ENCODE peak calls at places on chromosomes 12 and 14, in seven cellular contexts. One of them, this sample, is unnamed.

GRCh38 chr12:21775130-21775920 is 819 bp upstream of the KCNJ8 start:
- DNase-seq in K562: peak; percentile 27
- DNase-seq in SK-N-SH: peak; percentile 10
- DNase-seq in GM12891: no peak
- DNase-seq in HepG2: no peak
- DNase-seq in GM12878: no peak
- DNase-seq in H1: no peak
- DNase-seq in this sample: no peak

GRCh38 chr14:57921377-57921776 is 55.5 kb upstream of the SLC35F4 start:
- DNase-seq in SK-N-SH: no peak
- DNase-seq in HepG2: no peak
- DNase-seq in GM12878: no peak
- DNase-seq in H1: no peak
- DNase-seq in GM12891: no peak
- DNase-seq in K562: no peak
- DNase-seq in this sample: no peak

GRCh38 chr14:20388159-20388558 is 25.1 kb downstream of the TEP1 start:
- DNase-seq in SK-N-SH: no peak
- DNase-seq in H1: no peak
- DNase-seq in GM12878: no peak
- DNase-seq in K562: no peak
- DNase-seq in HepG2: no peak
- DNase-seq in GM12891: no peak
- DNase-seq in this sample: no peak

GRCh38 chr12:112380663-112381420 is 1.4 kb downstream of the HECTD4 start:
- DNase-seq in H1: peak; percentile 63
- DNase-seq in GM12878: no peak
- DNase-seq in SK-N-SH: peak; percentile 65
- DNase-seq in HepG2: no peak
- DNase-seq in GM12891: no peak
- DNase-seq in K562: no peak
- DNase-seq in this sample: no peak

GRCh38 chr12:95836185-95836609 is 22.6 kb upstream of the SNRPF start:
- DNase-seq in K562: no peak
- DNase-seq in GM12891: no peak
- DNase-seq in GM12878: no peak
- DNase-seq in SK-N-SH: peak; percentile 21
- DNase-seq in HepG2: no peak
- DNase-seq in H1: no peak
- DNase-seq in this sample: no peak

GRCh38 chr12:3065300-3065699 is 11.9 kb upstream of the TSPAN9 start:
- DNase-seq in HepG2: no peak
- DNase-seq in SK-N-SH: no peak
- DNase-seq in GM12878: no peak
- DNase-seq in K562: no peak
- DNase-seq in H1: no peak
- DNase-seq in GM12891: no peak
- DNase-seq in this sample: no peak

GRCh38 chr12:90152897-90153624 is 444.4 kb upstream of the ATP2B1 start:
- DNase-seq in GM12891: no peak
- DNase-seq in H1: no peak
- DNase-seq in K562: no peak
- DNase-seq in GM12878: no peak
- DNase-seq in HepG2: no peak
- DNase-seq in SK-N-SH: no peak
- DNase-seq in this sample: no peak

GRCh38 chr14:24241829-24242443 is 487 bp downstream of the TINF2 start:
- DNase-seq in H1: peak; percentile 94
- DNase-seq in GM12878: no peak
- DNase-seq in K562: peak; percentile 95
- DNase-seq in GM12891: peak; percentile 95
- DNase-seq in SK-N-SH: peak; percentile 96
- DNase-seq in HepG2: peak; percentile 97
- DNase-seq in this sample: peak; percentile 98

GRCh38 chr14:69880051-69880487 is 853 bp downstream of the SMOC1 start:
- DNase-seq in GM12878: no peak
- DNase-seq in K562: no peak
- DNase-seq in GM12891: no peak
- DNase-seq in H1: no peak
- DNase-seq in SK-N-SH: no peak
- DNase-seq in HepG2: peak; percentile 46
- DNase-seq in this sample: no peak

GRCh38 chr12:32615441-32615840 is 63.7 kb upstream of the DNM1L start:
- DNase-seq in GM12891: no peak
- DNase-seq in GM12878: no peak
- DNase-seq in SK-N-SH: no peak
- DNase-seq in HepG2: no peak
- DNase-seq in H1: no peak
- DNase-seq in K562: no peak
- DNase-seq in this sample: no peak

GRCh38 chr12:116434155-116435065 is 124.8 kb upstream of the MAP1LC3B2 start:
- DNase-seq in K562: peak; percentile 38
- DNase-seq in GM12891: no peak
- DNase-seq in HepG2: no peak
- DNase-seq in H1: peak; percentile 61
- DNase-seq in SK-N-SH: peak; percentile 87
- DNase-seq in GM12878: no peak
- DNase-seq in this sample: no peak

GRCh38 chr12:42590324-42590934 is 883 bp upstream of the PRICKLE1 start:
- DNase-seq in SK-N-SH: peak; percentile 50
- DNase-seq in K562: no peak
- DNase-seq in GM12878: no peak
- DNase-seq in HepG2: no peak
- DNase-seq in GM12891: no peak
- DNase-seq in H1: peak; percentile 57
- DNase-seq in this sample: no peak

GRCh38 chr14:84017533-84017932 is 1512.4 kb upstream of the FLRT2 start:
- DNase-seq in HepG2: no peak
- DNase-seq in SK-N-SH: no peak
- DNase-seq in H1: no peak
- DNase-seq in K562: no peak
- DNase-seq in GM12891: no peak
- DNase-seq in GM12878: no peak
- DNase-seq in this sample: no peak

GRCh38 chr12:130449291-130449690 is 111.6 kb downstream of the PIWIL1 start:
- DNase-seq in GM12891: no peak
- DNase-seq in K562: no peak
- DNase-seq in SK-N-SH: no peak
- DNase-seq in GM12878: no peak
- DNase-seq in H1: no peak
- DNase-seq in HepG2: no peak
- DNase-seq in this sample: no peak

GRCh38 chr14:20657216-20658211 is 16.0 kb upstream of the OR6S1 start:
- DNase-seq in SK-N-SH: no peak
- DNase-seq in GM12878: no peak
- DNase-seq in H1: peak; percentile 89
- DNase-seq in K562: peak; percentile 48
- DNase-seq in HepG2: peak; percentile 56
- DNase-seq in GM12891: no peak
- DNase-seq in this sample: no peak

GRCh38 chr12:117044790-117045174 is 54.4 kb downstream of the TESC start:
- DNase-seq in HepG2: peak; percentile 71
- DNase-seq in SK-N-SH: no peak
- DNase-seq in GM12878: no peak
- DNase-seq in H1: no peak
- DNase-seq in K562: no peak
- DNase-seq in GM12891: no peak
- DNase-seq in this sample: no peak

GRCh38 chr12:79691299-79692248 is 810 bp upstream of the PAWR start:
- DNase-seq in HepG2: peak; percentile 39
- DNase-seq in GM12878: no peak
- DNase-seq in GM12891: no peak
- DNase-seq in SK-N-SH: peak; percentile 15
- DNase-seq in H1: no peak
- DNase-seq in K562: no peak
- DNase-seq in this sample: no peak

GRCh38 chr12:57744194-57744776 is 554 bp upstream of the TSPAN31 start:
- DNase-seq in SK-N-SH: peak; percentile 86
- DNase-seq in HepG2: no peak
- DNase-seq in GM12891: no peak
- DNase-seq in GM12878: peak; percentile 55
- DNase-seq in K562: peak; percentile 88
- DNase-seq in H1: peak; percentile 78
- DNase-seq in this sample: no peak

GRCh38 chr14:75363156-75363555 is 64.7 kb upstream of the JDP2 start:
- DNase-seq in K562: no peak
- DNase-seq in GM12891: no peak
- DNase-seq in H1: no peak
- DNase-seq in GM12878: no peak
- DNase-seq in HepG2: no peak
- DNase-seq in SK-N-SH: no peak
- DNase-seq in this sample: no peak

GRCh38 chr12:103798586-103798985 is 42.4 kb downstream of the NT5DC3 start:
- DNase-seq in H1: no peak
- DNase-seq in K562: no peak
- DNase-seq in GM12891: no peak
- DNase-seq in GM12878: no peak
- DNase-seq in HepG2: no peak
- DNase-seq in SK-N-SH: no peak
- DNase-seq in this sample: no peak

GRCh38 chr14:50109342-50109741 is 7.0 kb downstream of the VCPKMT start:
- DNase-seq in GM12878: no peak
- DNase-seq in H1: no peak
- DNase-seq in SK-N-SH: peak; percentile 26
- DNase-seq in GM12891: no peak
- DNase-seq in K562: no peak
- DNase-seq in HepG2: peak; percentile 23
- DNase-seq in this sample: no peak

GRCh38 chr12:49200882-49201594 is 12.2 kb upstream of the TUBA1A start:
- DNase-seq in SK-N-SH: peak; percentile 34
- DNase-seq in K562: peak; percentile 61
- DNase-seq in GM12878: peak; percentile 17
- DNase-seq in GM12891: peak; percentile 30
- DNase-seq in H1: no peak
- DNase-seq in HepG2: no peak
- DNase-seq in this sample: no peak
- TF ChIP-seq TAF1 in SK-N-SH: no peak
- TF ChIP-seq TAF1 in K562: no peak
- TF ChIP-seq TAF1 in GM12878: no peak
- TF ChIP-seq TAF1 in GM12891: no peak
- TF ChIP-seq TAF1 in H1: no peak
- TF ChIP-seq TAF1 in HepG2: no peak
- TF ChIP-seq TAF1 in this sample: no peak

DNA sequence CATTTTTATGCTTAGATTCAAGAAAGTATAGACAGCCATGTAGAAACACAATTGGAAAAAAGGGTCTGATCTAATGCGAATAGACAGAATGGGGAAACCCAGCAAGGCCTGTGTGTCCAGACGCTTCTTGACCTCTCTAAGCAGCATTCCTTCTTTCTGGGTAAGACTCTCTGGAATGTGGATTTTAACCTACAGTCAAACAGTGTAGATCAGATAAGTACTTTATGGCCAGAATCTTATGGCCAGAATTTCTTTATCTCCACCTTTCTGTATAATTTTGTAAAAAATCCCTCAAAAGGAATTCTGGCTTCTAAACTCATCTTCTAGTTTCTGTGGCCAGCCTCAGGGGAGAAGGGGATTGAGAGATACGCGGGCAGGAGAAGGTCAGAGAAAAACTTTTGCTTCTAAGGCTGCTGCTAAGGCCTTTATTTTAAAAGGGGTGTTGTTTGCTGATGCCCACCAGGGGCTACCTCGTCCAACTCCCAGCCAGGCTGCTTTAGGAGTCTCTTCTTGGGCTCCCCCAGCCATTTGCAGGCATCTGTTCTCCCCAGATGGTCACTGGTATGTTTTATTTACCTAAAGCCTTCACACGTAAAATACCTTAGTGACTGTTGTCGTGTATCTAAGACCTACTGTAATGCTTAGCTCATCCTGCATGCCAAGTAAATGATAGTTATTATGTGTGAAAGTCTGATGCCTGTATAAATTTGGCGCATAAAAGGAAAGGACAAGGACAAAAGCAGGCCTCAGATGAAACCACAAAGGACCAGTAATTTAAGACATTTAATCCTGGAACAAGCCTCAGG is 68.4 kb downstream of the ANO6 start:
- DNase-seq in GM12878: no peak
- DNase-seq in HepG2: peak; percentile 31
- DNase-seq in K562: no peak
- DNase-seq in H1: no peak
- DNase-seq in SK-N-SH: no peak
- DNase-seq in GM12891: no peak
- DNase-seq in this sample: no peak
- TF ChIP-seq TAF1 in GM12878: no peak
- TF ChIP-seq TAF1 in HepG2: no peak
- TF ChIP-seq TAF1 in K562: no peak
- TF ChIP-seq TAF1 in H1: no peak
- TF ChIP-seq TAF1 in SK-N-SH: no peak
- TF ChIP-seq TAF1 in GM12891: no peak
- TF ChIP-seq TAF1 in this sample: no peak

GRCh38 chr12:106112094-106112822 is 26.5 kb downstream of the NUAK1 start:
- DNase-seq in SK-N-SH: peak; percentile 34
- DNase-seq in H1: no peak
- DNase-seq in K562: no peak
- DNase-seq in HepG2: no peak
- DNase-seq in GM12878: no peak
- DNase-seq in GM12891: no peak
- DNase-seq in this sample: no peak

GRCh38 chr12:106114084-106115068 is 24.4 kb downstream of the NUAK1 start:
- DNase-seq in K562: no peak
- DNase-seq in SK-N-SH: no peak
- DNase-seq in HepG2: no peak
- DNase-seq in GM12878: no peak
- DNase-seq in H1: no peak
- DNase-seq in GM12891: no peak
- DNase-seq in this sample: no peak

GRCh38 chr12:106115450-106115849 is 23.3 kb downstream of the NUAK1 start:
- DNase-seq in GM12891: no peak
- DNase-seq in HepG2: no peak
- DNase-seq in SK-N-SH: no peak
- DNase-seq in K562: no peak
- DNase-seq in H1: no peak
- DNase-seq in GM12878: no peak
- DNase-seq in this sample: no peak

GRCh38 chr12:106113042-106113441 is 25.7 kb downstream of the NUAK1 start:
- DNase-seq in SK-N-SH: no peak
- DNase-seq in H1: no peak
- DNase-seq in HepG2: no peak
- DNase-seq in GM12891: no peak
- DNase-seq in GM12878: peak; percentile 7
- DNase-seq in K562: no peak
- DNase-seq in this sample: no peak

GRCh38 chr12:106113446-106114083 is 25.2 kb downstream of the NUAK1 start:
- DNase-seq in GM12878: no peak
- DNase-seq in K562: no peak
- DNase-seq in SK-N-SH: no peak
- DNase-seq in H1: no peak
- DNase-seq in GM12891: no peak
- DNase-seq in HepG2: no peak
- DNase-seq in this sample: no peak
- TF ChIP-seq TAF1 in GM12878: no peak
- TF ChIP-seq TAF1 in K562: no peak
- TF ChIP-seq TAF1 in SK-N-SH: no peak
- TF ChIP-seq TAF1 in H1: no peak
- TF ChIP-seq TAF1 in GM12891: no peak
- TF ChIP-seq TAF1 in HepG2: no peak
- TF ChIP-seq TAF1 in this sample: no peak

DNA sequence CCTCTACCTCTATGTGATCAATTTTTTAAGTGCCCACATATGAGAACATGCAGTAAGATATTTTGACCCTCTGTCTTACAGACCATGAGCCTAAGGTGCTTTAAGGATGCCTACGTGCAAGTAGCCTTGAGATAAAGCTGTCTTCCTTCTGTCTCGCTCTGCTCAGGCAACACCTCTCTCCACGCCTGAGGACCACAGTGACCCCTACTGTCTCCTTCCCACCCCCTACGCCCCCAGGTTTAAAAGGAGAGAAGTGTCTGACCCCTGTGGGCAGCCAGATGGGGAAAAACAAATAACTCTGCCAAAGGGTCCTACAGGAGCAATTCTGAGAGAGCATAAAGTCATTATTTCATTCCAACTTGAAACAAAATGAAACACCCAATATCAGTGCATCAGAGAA is 286.4 kb upstream of the TMEM132C start:
- DNase-seq in SK-N-SH: no peak
- DNase-seq in GM12891: no peak
- DNase-seq in H1: no peak
- DNase-seq in K562: no peak
- DNase-seq in HepG2: no peak
- DNase-seq in GM12878: no peak
- DNase-seq in this sample: no peak
- TF ChIP-seq TAF1 in SK-N-SH: no peak
- TF ChIP-seq TAF1 in GM12891: no peak
- TF ChIP-seq TAF1 in H1: no peak
- TF ChIP-seq TAF1 in K562: no peak
- TF ChIP-seq TAF1 in HepG2: no peak
- TF ChIP-seq TAF1 in GM12878: no peak
- TF ChIP-seq TAF1 in this sample: no peak

This sample was measured in GM12892.